ENCODE peak calls at places on chromosomes 2 and 18, in five cellular contexts. One of them, this sample, is unnamed.
A peak's percentile ranks its signal among the peaks of the same experiment; 100 is the strongest.

GRCh38 chr2:151730242-151730975 is 3.9 kb downstream of the NEB start:
- DNase-seq in activated CD4-positive, alpha-beta T cell treated with anti-CD3 and anti-CD28 coated beads for 24 hours: no peak
- DNase-seq in HTR-8/SVneo: no peak
- DNase-seq in RPMI8226: no peak
- DNase-seq in nucleus accumbens: no peak
- DNase-seq in this sample: no peak

GRCh38 chr18:7370812-7371211 is 139.9 kb downstream of the LRRC30 start:
- DNase-seq in RPMI8226: no peak
- DNase-seq in nucleus accumbens: no peak
- DNase-seq in activated CD4-positive, alpha-beta T cell treated with anti-CD3 and anti-CD28 coated beads for 24 hours: no peak
- DNase-seq in HTR-8/SVneo: no peak
- DNase-seq in this sample: no peak

GRCh38 chr2:182142062-182142461 is 156.4 kb downstream of the PPP1R1C start:
- DNase-seq in RPMI8226: no peak
- DNase-seq in nucleus accumbens: no peak
- DNase-seq in HTR-8/SVneo: no peak
- DNase-seq in activated CD4-positive, alpha-beta T cell treated with anti-CD3 and anti-CD28 coated beads for 24 hours: no peak
- DNase-seq in this sample: no peak

GRCh38 chr2:202043473-202043872 is 9.8 kb downstream of the FZD7 start:
- DNase-seq in RPMI8226: no peak
- DNase-seq in HTR-8/SVneo: no peak
- DNase-seq in nucleus accumbens: no peak
- DNase-seq in activated CD4-positive, alpha-beta T cell treated with anti-CD3 and anti-CD28 coated beads for 24 hours: no peak
- DNase-seq in this sample: no peak

GRCh38 chr2:19673213-19673791 is 228.5 kb downstream of the TTC32 start:
- DNase-seq in nucleus accumbens: no peak
- DNase-seq in RPMI8226: no peak
- DNase-seq in HTR-8/SVneo: no peak
- DNase-seq in activated CD4-positive, alpha-beta T cell treated with anti-CD3 and anti-CD28 coated beads for 24 hours: no peak
- DNase-seq in this sample: peak; percentile 6

GRCh38 chr2:97871096-97871780 is 124.5 kb downstream of the TMEM131 start:
- DNase-seq in activated CD4-positive, alpha-beta T cell treated with anti-CD3 and anti-CD28 coated beads for 24 hours: no peak
- DNase-seq in nucleus accumbens: no peak
- DNase-seq in HTR-8/SVneo: no peak
- DNase-seq in RPMI8226: no peak
- DNase-seq in this sample: no peak

GRCh38 chr2:128324897-128325410 is 6.3 kb upstream of the HS6ST1 start:
- DNase-seq in activated CD4-positive, alpha-beta T cell treated with anti-CD3 and anti-CD28 coated beads for 24 hours: no peak
- DNase-seq in RPMI8226: no peak
- DNase-seq in nucleus accumbens: no peak
- DNase-seq in HTR-8/SVneo: no peak
- DNase-seq in this sample: no peak

GRCh38 chr2:160379399-160379798 is 114.2 kb downstream of the RBMS1 start:
- DNase-seq in HTR-8/SVneo: no peak
- DNase-seq in activated CD4-positive, alpha-beta T cell treated with anti-CD3 and anti-CD28 coated beads for 24 hours: no peak
- DNase-seq in nucleus accumbens: no peak
- DNase-seq in RPMI8226: no peak
- DNase-seq in this sample: no peak

GRCh38 chr2:236180831-236181453 is 12.8 kb upstream of the GBX2 start:
- DNase-seq in RPMI8226: peak; percentile 47
- DNase-seq in nucleus accumbens: no peak
- DNase-seq in HTR-8/SVneo: peak; percentile 82
- DNase-seq in activated CD4-positive, alpha-beta T cell treated with anti-CD3 and anti-CD28 coated beads for 24 hours: peak; percentile 17
- DNase-seq in this sample: peak; percentile 49

GRCh38 chr2:39646891-39647780 is 18.6 kb upstream of the TMEM178A start:
- DNase-seq in HTR-8/SVneo: no peak
- DNase-seq in activated CD4-positive, alpha-beta T cell treated with anti-CD3 and anti-CD28 coated beads for 24 hours: no peak
- DNase-seq in RPMI8226: no peak
- DNase-seq in nucleus accumbens: no peak
- DNase-seq in this sample: no peak

GRCh38 chr2:216406861-216407260 is 5.4 kb upstream of the SMARCAL1 start:
- DNase-seq in HTR-8/SVneo: no peak
- DNase-seq in nucleus accumbens: no peak
- DNase-seq in RPMI8226: no peak
- DNase-seq in activated CD4-positive, alpha-beta T cell treated with anti-CD3 and anti-CD28 coated beads for 24 hours: no peak
- DNase-seq in this sample: no peak

GRCh38 chr2:173998386-173998785 is 33.2 kb upstream of the SP3 start:
- DNase-seq in RPMI8226: no peak
- DNase-seq in HTR-8/SVneo: no peak
- DNase-seq in nucleus accumbens: no peak
- DNase-seq in activated CD4-positive, alpha-beta T cell treated with anti-CD3 and anti-CD28 coated beads for 24 hours: no peak
- DNase-seq in this sample: no peak

GRCh38 chr2:74703373-74703772 is 49.3 kb downstream of the SEMA4F start:
- DNase-seq in HTR-8/SVneo: no peak
- DNase-seq in nucleus accumbens: no peak
- DNase-seq in RPMI8226: no peak
- DNase-seq in activated CD4-positive, alpha-beta T cell treated with anti-CD3 and anti-CD28 coated beads for 24 hours: no peak
- DNase-seq in this sample: no peak

GRCh38 chr2:187544371-187545080 is 9.7 kb downstream of the TFPI start:
- DNase-seq in nucleus accumbens: no peak
- DNase-seq in HTR-8/SVneo: no peak
- DNase-seq in RPMI8226: no peak
- DNase-seq in activated CD4-positive, alpha-beta T cell treated with anti-CD3 and anti-CD28 coated beads for 24 hours: no peak
- DNase-seq in this sample: no peak

GRCh38 chr2:10432315-10433181 is 15.6 kb downstream of the ODC1 start:
- DNase-seq in nucleus accumbens: no peak
- DNase-seq in activated CD4-positive, alpha-beta T cell treated with anti-CD3 and anti-CD28 coated beads for 24 hours: no peak
- DNase-seq in HTR-8/SVneo: no peak
- DNase-seq in RPMI8226: no peak
- DNase-seq in this sample: no peak

GRCh38 chr2:59790186-59791142 is 763.0 kb downstream of the BCL11A start:
- DNase-seq in activated CD4-positive, alpha-beta T cell treated with anti-CD3 and anti-CD28 coated beads for 24 hours: no peak
- DNase-seq in HTR-8/SVneo: no peak
- DNase-seq in RPMI8226: no peak
- DNase-seq in nucleus accumbens: no peak
- DNase-seq in this sample: no peak

GRCh38 chr2:74028290-74028689 is 43.6 kb downstream of the TET3 start:
- DNase-seq in nucleus accumbens: no peak
- DNase-seq in activated CD4-positive, alpha-beta T cell treated with anti-CD3 and anti-CD28 coated beads for 24 hours: no peak
- DNase-seq in HTR-8/SVneo: no peak
- DNase-seq in RPMI8226: no peak
- DNase-seq in this sample: no peak

GRCh38 chr2:83972123-83972522 is 487.0 kb downstream of the SUCLG1 start:
- DNase-seq in nucleus accumbens: no peak
- DNase-seq in HTR-8/SVneo: peak; percentile 9
- DNase-seq in activated CD4-positive, alpha-beta T cell treated with anti-CD3 and anti-CD28 coated beads for 24 hours: no peak
- DNase-seq in RPMI8226: no peak
- DNase-seq in this sample: no peak

GRCh38 chr2:7672027-7672684 is 754.9 kb downstream of the RNF144A start:
- DNase-seq in RPMI8226: peak; percentile 22
- DNase-seq in nucleus accumbens: no peak
- DNase-seq in HTR-8/SVneo: no peak
- DNase-seq in activated CD4-positive, alpha-beta T cell treated with anti-CD3 and anti-CD28 coated beads for 24 hours: peak; percentile 36
- DNase-seq in this sample: peak; percentile 62

GRCh38 chr2:105327690-105328089 is 1.8 kb downstream of the TGFBRAP1 start:
- DNase-seq in HTR-8/SVneo: no peak
- DNase-seq in nucleus accumbens: no peak
- DNase-seq in activated CD4-positive, alpha-beta T cell treated with anti-CD3 and anti-CD28 coated beads for 24 hours: no peak
- DNase-seq in RPMI8226: no peak
- DNase-seq in this sample: no peak

GRCh38 chr2:14634223-14634884 is 1.8 kb downstream of the LRATD1 start:
- DNase-seq in RPMI8226: peak; percentile 66
- DNase-seq in HTR-8/SVneo: no peak
- DNase-seq in nucleus accumbens: peak; percentile 58
- DNase-seq in activated CD4-positive, alpha-beta T cell treated with anti-CD3 and anti-CD28 coated beads for 24 hours: no peak
- DNase-seq in this sample: no peak

GRCh38 chr18:31657823-31658669 is 26.3 kb downstream of the B4GALT6 start:
- DNase-seq in RPMI8226: no peak
- DNase-seq in activated CD4-positive, alpha-beta T cell treated with anti-CD3 and anti-CD28 coated beads for 24 hours: peak; percentile 4
- DNase-seq in HTR-8/SVneo: no peak
- DNase-seq in nucleus accumbens: no peak
- DNase-seq in this sample: peak; percentile 16

GRCh38 chr2:230658577-230658876 is 54.1 kb upstream of the CAB39 start:
- DNase-seq in RPMI8226: no peak
- DNase-seq in activated CD4-positive, alpha-beta T cell treated with anti-CD3 and anti-CD28 coated beads for 24 hours: no peak
- DNase-seq in HTR-8/SVneo: no peak
- DNase-seq in nucleus accumbens: no peak
- DNase-seq in this sample: no peak

GRCh38 chr2:109129921-109130725 is 1.1 kb downstream of the SH3RF3 start:
- DNase-seq in HTR-8/SVneo: peak; percentile 19
- DNase-seq in activated CD4-positive, alpha-beta T cell treated with anti-CD3 and anti-CD28 coated beads for 24 hours: no peak
- DNase-seq in nucleus accumbens: no peak
- DNase-seq in RPMI8226: peak; percentile 65
- DNase-seq in this sample: no peak

GRCh38 chr2:65686928-65687521 is 254.6 kb upstream of the SPRED2 start:
- DNase-seq in HTR-8/SVneo: no peak
- DNase-seq in nucleus accumbens: no peak
- DNase-seq in RPMI8226: no peak
- DNase-seq in activated CD4-positive, alpha-beta T cell treated with anti-CD3 and anti-CD28 coated beads for 24 hours: no peak
- DNase-seq in this sample: peak; percentile 8

GRCh38 chr2:135745545-135745944 is 3.9 kb downstream of the UBXN4 start:
- DNase-seq in activated CD4-positive, alpha-beta T cell treated with anti-CD3 and anti-CD28 coated beads for 24 hours: no peak
- DNase-seq in HTR-8/SVneo: peak; percentile 46
- DNase-seq in RPMI8226: no peak
- DNase-seq in nucleus accumbens: no peak
- DNase-seq in this sample: no peak

GRCh38 chr2:10252651-10253050 is 50.1 kb upstream of the HPCAL1 start:
- DNase-seq in RPMI8226: no peak
- DNase-seq in activated CD4-positive, alpha-beta T cell treated with anti-CD3 and anti-CD28 coated beads for 24 hours: no peak
- DNase-seq in nucleus accumbens: no peak
- DNase-seq in HTR-8/SVneo: no peak
- DNase-seq in this sample: no peak

GRCh38 chr2:103292570-103293265 is 530.9 kb downstream of the TMEM182 start:
- DNase-seq in activated CD4-positive, alpha-beta T cell treated with anti-CD3 and anti-CD28 coated beads for 24 hours: no peak
- DNase-seq in RPMI8226: no peak
- DNase-seq in nucleus accumbens: no peak
- DNase-seq in HTR-8/SVneo: no peak
- DNase-seq in this sample: no peak